ENCODE peak calls at places on chromosome 22, in six cellular contexts. B is trophoblast cell, P is mesenchymal stem cell, R is H1, T is IMR-90, A is neuronal stem cell. X is an unnamed sample.

GRCh38 chr22:46568102-46568809 is 30.8 kb upstream of the CELSR1 start:
- DNase-seq in B (no peak), P (no peak), R (no peak), T (no peak), A (no peak), X (no peak)

GRCh38 chr22:32858957-32859356 is 57.5 kb downstream of the TIMP3 start:
- DNase-seq in B (peak; percentile 81), P (peak; percentile 5), R (no peak), T (no peak), A (no peak), X (no peak)

GRCh38 chr22:49719046-49719445 is 108.6 kb downstream of the BRD1 start:
- DNase-seq in B (no peak), P (no peak), R (no peak), T (no peak), A (no peak), X (no peak)

GRCh38 chr22:39219071-39220050 is 25.4 kb downstream of the PDGFB start:
- DNase-seq in B (no peak), P (no peak), R (peak; percentile 46), T (no peak), A (no peak), X (peak; percentile 75)

GRCh38 chr22:39241632-39242388 is 3.0 kb downstream of the PDGFB start:
- DNase-seq in B (no peak), P (no peak), R (no peak), T (no peak), A (no peak), X (no peak)

GRCh38 chr22:50000587-50001387 is 11.8 kb downstream of the IL17REL start:
- DNase-seq in B (no peak), P (no peak), R (no peak), T (no peak), A (no peak), X (no peak)

GRCh38 chr22:39437836-39438704 is 18.7 kb upstream of the MGAT3 start:
- DNase-seq in B (no peak), P (no peak), R (no peak), T (no peak), A (no peak), X (no peak)

GRCh38 chr22:46770726-46771125 is 8.3 kb downstream of the TBC1D22A start:
- DNase-seq in B (no peak), P (no peak), R (no peak), T (no peak), A (no peak), X (no peak)

GRCh38 chr22:19448739-19449421 is 1.4 kb upstream of the C22orf39 start:
- DNase-seq in B (no peak), P (no peak), R (no peak), T (no peak), A (no peak), X (peak; percentile 31)

GRCh38 chr22:29784451-29785361 is 17.5 kb downstream of the UQCR10 start:
- DNase-seq in B (no peak), P (no peak), R (no peak), T (peak; percentile 18), A (no peak), X (no peak)

GRCh38 chr22:41659941-41660340 is 28.7 kb downstream of the SNU13 start:
- DNase-seq in B (no peak), P (no peak), R (no peak), T (no peak), A (no peak), X (no peak)

GRCh38 chr22:43151251-43152000 is at the start of gene TSPO:
- DNase-seq in B (no peak), P (peak; percentile 52), R (peak; percentile 76), T (peak; percentile 19), A (peak; percentile 14), X (peak; percentile 9)

GRCh38 chr22:39252461-39253391 is 7.9 kb upstream of the PDGFB start:
- DNase-seq in B (no peak), P (no peak), R (no peak), T (peak; percentile 25), A (no peak), X (peak; percentile 71)

GRCh38 chr22:38435010-38435409 is 20.0 kb downstream of the KCNJ4 start:
- DNase-seq in B (no peak), P (no peak), R (peak; percentile 77), T (no peak), A (no peak), X (peak; percentile 58)

GRCh38 chr22:50318356-50318697 is 8.5 kb downstream of the DENND6B start:
- DNase-seq in B (no peak), P (no peak), R (no peak), T (no peak), A (no peak), X (no peak)

GRCh38 chr22:20324139-20324516 is 4.3 kb upstream of the DGCR6L start:
- DNase-seq in B (no peak), P (no peak), R (no peak), T (no peak), A (no peak), X (no peak)

GRCh38 chr22:17638182-17638431 is 450 bp upstream of the BCL2L13 start:
- DNase-seq in B (no peak), P (peak; percentile 93), R (no peak), T (no peak), A (no peak), X (no peak)

GRCh38 chr22:22111267-22111751 is 128.7 kb upstream of the TOP3B start:
- DNase-seq in B (no peak), P (peak; percentile 41), R (no peak), T (peak; percentile 95), A (no peak), X (peak; percentile 74)

GRCh38 chr22:29994941-29995340 is 85.3 kb upstream of the HORMAD2 start:
- DNase-seq in B (no peak), P (peak; percentile 52), R (no peak), T (peak; percentile 33), A (no peak), X (no peak)

GRCh38 chr22:22877523-22878210 is 9.9 kb upstream of the IGLL5 start:
- DNase-seq in B (peak; percentile 43), P (peak; percentile 12), R (peak; percentile 89), T (peak; percentile 45), A (peak; percentile 64), X (peak; percentile 81)

GRCh38 chr22:47040486-47041145 is 278.2 kb downstream of the TBC1D22A start:
- DNase-seq in B (no peak), P (no peak), R (no peak), T (no peak), A (no peak), X (no peak)

GRCh38 chr22:27881404-27881803 is 37.7 kb downstream of the PITPNB start:
- DNase-seq in B (no peak), P (peak; percentile 54), R (no peak), T (peak; percentile 62), A (no peak), X (no peak)

GRCh38 chr22:20779813-20780148 is 5.9 kb downstream of the SERPIND1 start:
- DNase-seq in B (no peak), P (peak; percentile 55), R (no peak), T (peak; percentile 57), A (no peak), X (no peak)

GRCh38 chr22:22513619-22514018 is 5.1 kb upstream of the ZNF280B start:
- DNase-seq in B (no peak), P (no peak), R (no peak), T (no peak), A (no peak), X (no peak)

GRCh38 chr22:30870451-30871345 is 97.9 kb downstream of the MORC2 start:
- DNase-seq in B (no peak), P (no peak), R (no peak), T (no peak), A (no peak), X (no peak)

GRCh38 chr22:34330432-34330831 is 410.2 kb upstream of the LARGE1 start:
- DNase-seq in B (no peak), P (no peak), R (no peak), T (no peak), A (no peak), X (no peak)

GRCh38 chr22:47281126-47282106 is 519.0 kb downstream of the TBC1D22A start:
- DNase-seq in B (no peak), P (no peak), R (no peak), T (peak; percentile 41), A (no peak), X (no peak)

GRCh38 chr22:29408925-29409324 is 20.6 kb upstream of the AP1B1 start:
- DNase-seq in B (no peak), P (no peak), R (no peak), T (no peak), A (no peak), X (no peak)

GRCh38 chr22:50360578-50360977 is 17.5 kb downstream of the PPP6R2 start:
- DNase-seq in B (no peak), P (no peak), R (no peak), T (no peak), A (no peak), X (no peak)

GRCh38 chr22:30424471-30425326 is 869 bp upstream of the MTFP1 start:
- DNase-seq in B (no peak), P (no peak), R (peak; percentile 60), T (peak; percentile 28), A (no peak), X (peak; percentile 63)

GRCh38 chr22:49297871-49298721 is 529.6 kb downstream of the BRD1 start:
- DNase-seq in B (no peak), P (no peak), R (peak; percentile 45), T (no peak), A (no peak), X (peak; percentile 10)

GRCh38 chr22:25573822-25574221 is 9.3 kb downstream of the GRK3 start:
- DNase-seq in B (no peak), P (no peak), R (no peak), T (no peak), A (no peak), X (no peak)
- H2BK120ac ChIP-seq in B (no peak overlapping the region), P (no peak overlapping the region), R (no peak overlapping the region), T (no peak overlapping the region), A (no peak overlapping the region), X (no peak overlapping the region)

GRCh38 chr22:26075233-26075632 is 94.0 kb upstream of the SEZ6L start:
- DNase-seq in B (no peak), P (no peak), R (no peak), T (no peak), A (no peak), X (no peak)
- H3K27ac ChIP-seq in B (no peak overlapping the region), P (no peak overlapping the region), R (no peak overlapping the region), T (no peak overlapping the region), A (no peak overlapping the region), X (no peak overlapping the region)

DNA sequence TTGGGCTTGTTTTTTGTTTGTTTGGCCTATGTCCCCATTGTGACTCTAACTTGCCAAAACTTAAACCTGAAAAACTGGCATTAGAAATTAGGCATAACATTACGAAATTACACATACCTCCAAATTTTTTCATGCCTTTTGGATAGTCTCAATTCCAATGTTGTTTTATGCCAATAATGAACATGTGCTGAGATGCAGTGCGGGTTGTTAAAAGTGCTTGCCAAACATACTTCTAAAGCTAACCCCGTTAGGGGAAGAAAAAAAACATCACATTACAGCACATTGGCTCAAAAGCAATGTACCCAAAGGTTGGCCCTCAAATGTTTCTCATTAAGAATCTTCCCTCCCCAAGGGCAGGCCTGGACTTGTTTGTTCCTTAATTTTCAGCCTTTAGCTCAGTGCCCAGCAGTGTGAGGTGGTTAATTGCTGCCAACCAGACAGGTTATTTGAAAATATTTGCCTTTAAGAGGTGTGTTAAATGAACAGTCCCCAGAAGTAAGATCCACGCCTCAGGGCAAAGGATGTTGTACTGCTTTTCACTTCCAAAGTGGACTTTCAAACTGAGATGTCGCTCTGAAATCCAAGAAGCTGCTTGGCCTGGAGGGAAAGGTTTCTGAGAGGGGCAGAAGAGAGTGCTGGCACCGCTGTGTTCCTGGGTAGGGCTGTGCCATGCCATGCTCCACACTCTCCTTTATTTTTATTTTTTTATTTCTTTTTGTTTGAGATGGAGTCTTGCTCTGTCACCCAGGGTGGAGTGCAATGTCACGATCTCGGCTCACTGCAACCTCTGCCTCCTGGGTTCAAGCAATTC is 32.9 kb upstream of the FBLN1 start:
- DNase-seq in B (peak; percentile 56), P (no peak), R (no peak), T (no peak), A (no peak), X (no peak)
- H2BK120ac ChIP-seq in B (peak overlapping the region; percentile 84), P (no peak overlapping the region), R (peak overlapping the region; percentile 95), T (peak overlapping the region; percentile 98), A (no peak overlapping the region), X (no peak overlapping the region)

GRCh38 chr22:36512333-36512732 is 5.5 kb upstream of the FOXRED2 start:
- DNase-seq in B (no peak), P (no peak), R (no peak), T (no peak), A (no peak), X (no peak)
- H3K27ac ChIP-seq in B (no peak overlapping the region), P (no peak overlapping the region), R (no peak overlapping the region), T (no peak overlapping the region), A (no peak overlapping the region), X (no peak overlapping the region)